ENCODE peak calls at places on chromosomes 12 and 14, in nine cellular contexts. K, P, A, Z, V, C, B, W and H are unnamed samples.

GRCh38 chr12:46516238-46516932 is 143.8 kb upstream of the SLC38A2 start:
- DNase-seq in K (no peak), P (no peak), A (no peak), Z (no peak), V (no peak), C (no peak), B (no peak), W (no peak), H (no peak)

GRCh38 chr14:89507926-89508460 is 91.0 kb upstream of the FOXN3 start:
- DNase-seq in K (no peak), P (no peak), A (no peak), Z (no peak), V (no peak), C (peak), B (peak), W (peak), H (no peak)

GRCh38 chr12:48285751-48286650 is 64.7 kb downstream of the ZNF641 start:
- DNase-seq in K (no peak), P (no peak), A (no peak), Z (no peak), V (no peak), C (no peak), B (no peak), W (no peak), H (no peak)

GRCh38 chr14:52071675-52072074 is 2.8 kb upstream of the NID2 start:
- DNase-seq in K (no peak), P (no peak), A (no peak), Z (no peak), V (no peak), C (no peak), B (no peak), W (peak), H (no peak)

GRCh38 chr12:69570000-69570516 is 15.2 kb upstream of the CCT2 start:
- DNase-seq in K (no peak), P (no peak), A (no peak), Z (no peak), V (no peak), C (peak), B (peak), W (peak), H (no peak)

GRCh38 chr14:50559990-50560928 is at the start of gene ATL1:
- DNase-seq in K (peak), P (peak), A (peak), Z (peak), V (peak), C (peak), B (peak), W (peak), H (peak)

GRCh38 chr14:28121512-28122297 is 644.9 kb upstream of the FOXG1 start:
- DNase-seq in K (no peak), P (no peak), A (no peak), Z (no peak), V (no peak), C (no peak), B (no peak), W (no peak), H (no peak)

GRCh38 chr12:124036117-124037109 is 63.4 kb downstream of the ZNF664 start:
- DNase-seq in K (no peak), P (peak), A (no peak), Z (no peak), V (no peak), C (peak), B (peak), W (peak), H (peak)

GRCh38 chr12:38956337-38956736 is 50.9 kb upstream of the CPNE8 start:
- DNase-seq in K (no peak), P (no peak), A (no peak), Z (no peak), V (no peak), C (peak), B (peak), W (no peak), H (no peak)

GRCh38 chr12:84701041-84701440 is 211.6 kb downstream of the SLC6A15 start:
- DNase-seq in K (no peak), P (no peak), A (no peak), Z (no peak), V (no peak), C (peak), B (peak), W (peak), H (no peak)

GRCh38 chr12:79848321-79848720 is 86.6 kb downstream of the PPP1R12A start:
- DNase-seq in K (no peak), P (no peak), A (no peak), Z (no peak), V (no peak), C (peak), B (no peak), W (no peak), H (no peak)

GRCh38 chr12:127923501-127923900 is 343.5 kb upstream of the TMEM132C start:
- DNase-seq in K (peak), P (no peak), A (no peak), Z (no peak), V (no peak), C (no peak), B (no peak), W (no peak), H (no peak)

GRCh38 chr12:52175411-52176350 is 16.1 kb downstream of the KRT80 start:
- DNase-seq in K (no peak), P (peak), A (no peak), Z (no peak), V (peak), C (peak), B (peak), W (no peak), H (no peak)
- TF ChIP-seq CTCF in K (no peak), P (peak), A (no peak), Z (no peak), V (peak), C (peak), B (peak), W (no peak), H (no peak)

GRCh38 chr12:16112626-16113560 is 164.6 kb downstream of the SLC15A5 start:
- DNase-seq in K (no peak), P (peak), A (no peak), Z (no peak), V (no peak), C (no peak), B (no peak), W (peak), H (no peak)
- TF ChIP-seq CTCF in K (no peak), P (no peak), A (no peak), Z (no peak), V (no peak), C (no peak), B (no peak), W (no peak), H (no peak)

GRCh38 chr14:68686724-68687123 is 106.1 kb downstream of the ZFP36L1 start:
- DNase-seq in K (no peak), P (no peak), A (no peak), Z (no peak), V (no peak), C (no peak), B (no peak), W (no peak), H (no peak)

GRCh38 chr14:68690106-68690960 is 102.5 kb downstream of the ZFP36L1 start:
- DNase-seq in K (no peak), P (no peak), A (no peak), Z (no peak), V (no peak), C (no peak), B (peak), W (peak), H (no peak)

GRCh38 chr14:68689426-68689825 is 103.4 kb downstream of the ZFP36L1 start:
- DNase-seq in K (no peak), P (no peak), A (no peak), Z (no peak), V (no peak), C (no peak), B (no peak), W (no peak), H (no peak)

GRCh38 chr14:68687746-68688145 is 105.1 kb downstream of the ZFP36L1 start:
- DNase-seq in K (no peak), P (no peak), A (no peak), Z (no peak), V (no peak), C (peak), B (peak), W (peak), H (no peak)

GRCh38 chr14:68688872-68689371 is 103.9 kb downstream of the ZFP36L1 start:
- DNase-seq in K (no peak), P (peak), A (no peak), Z (no peak), V (no peak), C (peak), B (peak), W (peak), H (no peak)
- TF ChIP-seq CTCF in K (no peak), P (peak), A (no peak), Z (no peak), V (no peak), C (peak), B (peak), W (peak), H (no peak)

DNA sequence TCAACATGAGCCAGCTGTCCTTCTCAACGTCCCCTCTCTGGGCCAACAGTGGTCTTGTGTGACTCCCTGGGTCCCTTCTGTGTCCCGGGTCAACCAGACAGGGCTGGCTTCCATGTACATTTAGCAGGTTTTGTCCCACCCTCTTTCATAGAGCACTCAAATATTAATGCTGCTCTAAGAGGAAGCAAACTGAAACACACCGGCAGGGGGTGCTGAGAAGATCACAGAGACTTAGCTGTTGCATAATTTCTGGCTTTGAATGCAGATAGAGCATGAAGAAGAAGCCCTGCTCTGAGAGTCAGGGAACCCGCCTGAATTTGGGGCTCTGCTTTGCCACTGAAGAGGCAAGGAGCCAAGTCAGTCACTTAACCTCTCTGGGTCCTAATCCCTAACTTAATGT is 138.7 kb downstream of the ESRRB start:
- DNase-seq in K (no peak), P (peak), A (no peak), Z (peak), V (no peak), C (no peak), B (peak), W (peak), H (peak)
- TF ChIP-seq CTCF in K (peak), P (peak), A (no peak), Z (peak), V (no peak), C (no peak), B (peak), W (no peak), H (peak)

GRCh38 chr12:10959777-10960176 is 20.7 kb upstream of the TAS2R14 start:
- DNase-seq in K (no peak), P (no peak), A (no peak), Z (no peak), V (no peak), C (no peak), B (no peak), W (peak), H (no peak)
- TF ChIP-seq CTCF in K (no peak), P (no peak), A (no peak), Z (no peak), V (no peak), C (no peak), B (no peak), W (peak), H (no peak)

DNA sequence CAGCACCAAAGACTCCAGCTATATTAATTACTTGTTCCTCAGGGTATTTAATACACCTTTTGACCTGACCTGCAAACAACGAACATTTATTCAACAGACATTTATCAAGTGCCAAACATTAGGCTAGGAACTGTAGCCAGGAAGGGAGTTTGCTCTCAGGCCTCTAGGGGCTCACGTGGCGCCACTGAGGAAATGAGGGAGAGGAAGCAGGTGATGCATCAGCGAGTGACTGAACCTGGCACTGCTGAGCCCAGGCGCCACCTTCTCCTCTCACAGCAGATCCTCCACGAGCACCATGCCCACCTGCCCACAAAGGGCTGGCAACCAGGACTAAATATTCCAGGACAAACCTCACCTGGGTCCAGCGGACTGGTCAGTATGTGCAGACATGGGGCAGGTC is 50.2 kb downstream of the SETD3 start:
- DNase-seq in K (no peak), P (peak), A (no peak), Z (peak), V (no peak), C (no peak), B (no peak), W (no peak), H (no peak)
- TF ChIP-seq CTCF in K (no peak), P (peak), A (no peak), Z (peak), V (peak), C (peak), B (peak), W (peak), H (no peak)

GRCh38 chr12:112418248-112418595 is 525 bp upstream of the PTPN11 start:
- DNase-seq in K (no peak), P (no peak), A (no peak), Z (no peak), V (no peak), C (no peak), B (no peak), W (no peak), H (no peak)

GRCh38 chr12:112419269-112420133 is 754 bp downstream of the PTPN11 start:
- DNase-seq in K (peak), P (no peak), A (peak), Z (peak), V (peak), C (peak), B (peak), W (peak), H (peak)

GRCh38 chr12:112421363-112421762 is 2.6 kb downstream of the PTPN11 start:
- DNase-seq in K (no peak), P (no peak), A (no peak), Z (no peak), V (no peak), C (no peak), B (no peak), W (no peak), H (no peak)

GRCh38 chr12:112420740-112421139 is 2.0 kb downstream of the PTPN11 start:
- DNase-seq in K (no peak), P (no peak), A (no peak), Z (no peak), V (no peak), C (no peak), B (no peak), W (no peak), H (no peak)

GRCh38 chr12:112418596-112419268 is at the start of gene PTPN11:
- DNase-seq in K (peak), P (peak), A (peak), Z (peak), V (peak), C (peak), B (peak), W (peak), H (peak)
- TF ChIP-seq CTCF in K (peak), P (peak), A (peak), Z (no peak), V (no peak), C (peak), B (peak), W (no peak), H (peak)